ENCODE peak calls at places on chromosomes 16 and 17, in seven cellular contexts. F, E, K, Y, J, A and B are unnamed samples.

GRCh38 chr16:25256821-25257503 is 683 bp downstream of the ZKSCAN2 start:
- DNase-seq in K (no peak), E (peak), J (no peak), A (peak), Y (peak), F (no peak), B (peak)

GRCh38 chr17:32120086-32120485 is 22.2 kb upstream of the RHOT1 start:
- DNase-seq in F (no peak), Y (no peak), K (no peak), J (no peak), E (no peak), A (no peak), B (peak)

GRCh38 chr16:49608801-49609200 is 235.2 kb downstream of the C16orf78 start:
- DNase-seq in J (no peak), Y (peak), K (no peak), E (no peak), A (no peak), F (no peak), B (peak)

GRCh38 chr17:18028684-18029540 is 10.1 kb downstream of the ATPAF2 start:
- DNase-seq in F (no peak), K (no peak), Y (no peak), A (no peak), E (no peak), J (no peak), B (no peak)

GRCh38 chr17:80318166-80318565 is 57.5 kb downstream of the RNF213 start:
- DNase-seq in Y (no peak), E (no peak), A (no peak), J (no peak), F (no peak), K (no peak), B (no peak)

GRCh38 chr16:82651921-82652601 is 25.3 kb downstream of the CDH13 start:
- DNase-seq in Y (no peak), A (peak), J (no peak), E (no peak), F (no peak), K (no peak), B (no peak)

GRCh38 chr16:57623251-57624043 is 5.0 kb upstream of the ADGRG1 start:
- DNase-seq in F (no peak), A (no peak), J (peak), Y (no peak), E (no peak), K (no peak), B (peak)

GRCh38 chr16:52976539-52977167 is 76.0 kb downstream of the CHD9NB start:
- DNase-seq in F (no peak), A (no peak), E (no peak), Y (peak), K (no peak), J (no peak), B (peak)

GRCh38 chr16:28904828-28905227 is 20.2 kb downstream of the RABEP2 start:
- DNase-seq in A (no peak), E (no peak), J (no peak), Y (no peak), K (no peak), F (no peak), B (no peak)

GRCh38 chr17:79945591-79946255 is 89.9 kb downstream of the TBC1D16 start:
- DNase-seq in E (no peak), J (peak), F (no peak), Y (no peak), A (no peak), K (peak), B (no peak)

GRCh38 chr16:75354170-75354569 is 79.1 kb downstream of the CFDP1 start:
- DNase-seq in K (no peak), J (no peak), F (no peak), A (no peak), E (no peak), Y (no peak), B (no peak)

GRCh38 chr16:55326261-55326802 is 2.3 kb downstream of the IRX6 start:
- DNase-seq in F (no peak), A (no peak), Y (no peak), J (peak), K (no peak), E (no peak), B (peak)

GRCh38 chr16:57426356-57426755 is 20.8 kb downstream of the CIAPIN1 start:
- DNase-seq in F (no peak), A (no peak), Y (no peak), K (no peak), E (no peak), J (no peak), B (no peak)

GRCh38 chr16:47644166-47644565 is 183.0 kb downstream of the PHKB start:
- DNase-seq in E (no peak), A (no peak), J (no peak), F (no peak), Y (no peak), K (no peak), B (no peak)

GRCh38 chr17:56269509-56269908 is 116.2 kb downstream of the ANKFN1 start:
- DNase-seq in E (no peak), F (no peak), K (no peak), J (no peak), Y (no peak), A (no peak), B (no peak)

GRCh38 chr17:75416006-75416405 is 10.5 kb upstream of the GRB2 start:
- DNase-seq in Y (no peak), A (no peak), F (no peak), K (no peak), E (no peak), J (no peak), B (no peak)

GRCh38 chr17:83203073-83203471 is 123.7 kb downstream of the METRNL start:
- DNase-seq in A (peak), K (no peak), J (peak), E (no peak), F (no peak), Y (no peak), B (no peak)

GRCh38 chr17:72338847-72339790 is 218.3 kb downstream of the SOX9 start:
- DNase-seq in F (no peak), Y (peak), K (no peak), J (peak), E (no peak), A (no peak), B (no peak)